ENCODE peak calls at places on chromosomes 1 and 21, in six cellular contexts. B, C, W, P, M and H are unnamed samples.

GRCh38 chr1:221949996-221950395 is 208.1 kb upstream of the DUSP10 start:
- DNase-seq in M (no peak), P (no peak), B (no peak), C (no peak), W (no peak), H (no peak)

GRCh38 chr1:9291914-9292360 is 757 bp upstream of the SPSB1 start:
- DNase-seq in M (peak; percentile 85), B (no peak), W (no peak), C (no peak), P (no peak), H (peak; percentile 75)

GRCh38 chr1:184404727-184405027 is 17.8 kb downstream of the C1orf21 start:
- DNase-seq in P (no peak), B (no peak), M (no peak), W (no peak), C (no peak), H (no peak)

GRCh38 chr1:228011721-228012311 is 5.0 kb downstream of the WNT3A start:
- DNase-seq in P (peak; percentile 55), B (peak; percentile 58), W (no peak), C (peak; percentile 24), M (no peak), H (no peak)

GRCh38 chr21:29520146-29520545 is 221.4 kb downstream of the BACH1 start:
- DNase-seq in M (no peak), W (no peak), P (no peak), B (no peak), C (no peak), H (peak; percentile 61)

GRCh38 chr21:28309596-28309995 is 683.1 kb downstream of the LTN1 start:
- DNase-seq in C (no peak), W (no peak), P (no peak), B (no peak), M (no peak), H (no peak)

GRCh38 chr1:20281801-20282200 is 8.9 kb upstream of the VWA5B1 start:
- DNase-seq in W (no peak), P (no peak), M (no peak), C (no peak), B (no peak), H (peak; percentile 69)

GRCh38 chr1:151175910-151176309 is at the start of gene TMOD4:
- DNase-seq in C (no peak), P (no peak), M (peak; percentile 19), B (no peak), W (no peak), H (peak; percentile 27)

GRCh38 chr1:230005040-230005439 is 62.0 kb upstream of the GALNT2 start:
- DNase-seq in W (no peak), C (no peak), P (no peak), M (no peak), B (no peak), H (no peak)

GRCh38 chr1:8823295-8823664 is 5.8 kb upstream of the RERE start:
- DNase-seq in W (no peak), B (no peak), P (no peak), C (no peak), M (no peak), H (no peak)

GRCh38 chr1:36035154-36035553 is 48.7 kb upstream of the TEKT2 start:
- DNase-seq in W (no peak), M (no peak), P (no peak), C (no peak), B (no peak), H (no peak)

GRCh38 chr1:20255666-20256065 is 35.0 kb upstream of the VWA5B1 start:
- DNase-seq in M (no peak), B (no peak), C (peak; percentile 57), W (no peak), P (no peak), H (peak; percentile 75)

GRCh38 chr21:15309721-15310120 is 244.9 kb upstream of the NRIP1 start:
- DNase-seq in C (no peak), W (no peak), B (peak; percentile 67), M (no peak), P (no peak), H (peak; percentile 59)

GRCh38 chr1:156162430-156163037 is 9.1 kb downstream of the SEMA4A start:
- DNase-seq in B (no peak), M (no peak), W (no peak), C (no peak), P (peak; percentile 79), H (no peak)

GRCh38 chr1:54543729-54544496 is 4.1 kb upstream of the ACOT11 start:
- DNase-seq in B (no peak), M (no peak), C (no peak), P (no peak), W (no peak), H (peak; percentile 87)

GRCh38 chr1:206823725-206824124 is 41.7 kb upstream of the IL20 start:
- DNase-seq in B (no peak), P (no peak), C (no peak), M (no peak), W (no peak), H (peak; percentile 88)

GRCh38 chr1:161378014-161378413 is 10.3 kb upstream of the CFAP126 start:
- DNase-seq in W (no peak), C (no peak), P (no peak), B (no peak), M (no peak), H (no peak)

GRCh38 chr1:161379071-161379470 is 11.4 kb upstream of the CFAP126 start:
- DNase-seq in W (no peak), B (no peak), C (no peak), M (no peak), P (no peak), H (no peak)

GRCh38 chr1:161373442-161373841 is 5.8 kb upstream of the CFAP126 start:
- DNase-seq in C (no peak), W (no peak), M (no peak), P (no peak), B (no peak), H (no peak)

GRCh38 chr1:161374373-161374772 is 6.7 kb upstream of the CFAP126 start:
- DNase-seq in B (no peak), P (no peak), M (peak; percentile 49), C (no peak), W (no peak), H (peak; percentile 41)
- TF ChIP-seq CTCF in B (no peak), P (peak; percentile 12), M (peak; percentile 48), C (peak; percentile 20), W (no peak), H (peak; percentile 22)

GRCh38 chr1:215631040-215631439 is 63.9 kb downstream of the KCTD3 start:
- DNase-seq in P (no peak), M (no peak), B (no peak), C (no peak), W (no peak), H (no peak)
- TF ChIP-seq CTCF in P (no peak), M (no peak), B (no peak), C (no peak), W (no peak), H (no peak)

DNA sequence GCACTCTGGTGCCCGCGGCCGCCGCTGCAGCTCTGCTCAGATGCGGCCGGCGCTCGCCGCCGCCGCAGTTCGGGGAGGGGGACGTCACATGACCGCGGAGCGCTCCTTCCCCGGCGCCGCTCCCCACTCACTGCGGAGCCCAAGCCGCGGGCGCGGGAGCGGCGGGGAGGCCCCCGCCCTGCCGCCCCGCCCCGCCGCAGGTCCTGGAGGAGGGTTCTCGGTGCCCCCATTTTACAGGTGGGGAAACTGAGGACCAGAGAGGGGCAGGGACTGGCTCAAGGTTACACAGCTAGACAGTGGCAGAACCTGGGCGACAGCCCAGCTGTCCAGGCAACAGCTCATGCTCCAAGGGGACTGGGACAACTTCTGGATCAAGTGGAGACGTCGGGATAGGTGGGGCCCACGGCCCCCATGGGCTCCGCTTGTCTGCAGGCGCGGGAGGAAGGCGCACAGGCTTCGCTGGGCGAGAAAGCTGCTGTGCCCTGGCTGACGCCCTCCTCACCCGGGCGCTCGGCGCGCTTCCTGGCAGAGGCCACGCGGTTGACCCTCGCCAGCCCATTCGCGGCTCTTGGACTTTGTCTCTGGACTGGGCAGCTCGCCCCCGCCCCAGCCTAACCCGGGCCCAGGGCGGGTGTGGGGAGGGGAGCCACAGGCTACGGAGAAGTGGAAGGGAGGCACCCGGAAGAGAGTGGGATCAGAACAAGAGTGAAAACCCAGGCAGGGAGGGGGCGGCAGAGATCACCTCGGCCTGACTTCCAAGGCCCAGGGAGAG is at the start of gene RAP1GAP:
- DNase-seq in C (no peak), P (peak; percentile 78), M (peak; percentile 29), B (peak; percentile 64), W (peak; percentile 43), H (no peak)
- TF ChIP-seq CTCF in C (no peak), P (no peak), M (peak; percentile 14), B (no peak), W (no peak), H (peak; percentile 1)

GRCh38 chr21:32278068-32278467 is 781 bp downstream of the MIS18A start:
- DNase-seq in W (no peak), M (peak; percentile 20), B (no peak), C (no peak), P (no peak), H (no peak)

GRCh38 chr21:32279377-32279680 is 480 bp upstream of the MIS18A start:
- DNase-seq in P (no peak), W (no peak), C (no peak), M (no peak), B (no peak), H (no peak)

GRCh38 chr21:32281531-32281930 is 2.7 kb upstream of the MIS18A start:
- DNase-seq in M (no peak), B (no peak), W (no peak), P (no peak), C (no peak), H (no peak)

GRCh38 chr21:32276671-32277070 is 2.2 kb downstream of the MIS18A start:
- DNase-seq in W (no peak), P (no peak), M (no peak), B (no peak), C (no peak), H (no peak)

GRCh38 chr21:32278518-32279376 is at the start of gene MIS18A:
- DNase-seq in P (peak; percentile 97), C (peak; percentile 92), B (peak; percentile 97), M (peak; percentile 97), W (peak; percentile 98), H (peak; percentile 99)
- TF ChIP-seq CTCF in P (no peak), C (no peak), B (no peak), M (no peak), W (no peak), H (no peak)

GRCh38 chr21:36704958-36705678 is 6.2 kb downstream of the SIM2 start:
- DNase-seq in P (no peak), B (no peak), W (peak; percentile 30), C (no peak), M (no peak), H (no peak)

GRCh38 chr21:36706482-36706852 is 7.6 kb downstream of the SIM2 start:
- DNase-seq in C (no peak), W (no peak), P (no peak), M (no peak), B (no peak), H (no peak)

GRCh38 chr21:36706951-36707762 is 8.2 kb downstream of the SIM2 start:
- DNase-seq in W (peak; percentile 62), P (peak; percentile 42), C (peak; percentile 34), M (no peak), B (peak; percentile 23), H (peak; percentile 49)

GRCh38 chr21:36704281-36704957 is 5.5 kb downstream of the SIM2 start:
- DNase-seq in M (no peak), P (no peak), W (no peak), B (no peak), C (no peak), H (no peak)

GRCh38 chr21:36705679-36706481 is 7.0 kb downstream of the SIM2 start:
- DNase-seq in W (peak; percentile 35), M (no peak), B (no peak), P (no peak), C (no peak), H (no peak)
- TF ChIP-seq CTCF in W (peak; percentile 43), M (peak; percentile 22), B (no peak), P (no peak), C (no peak), H (peak; percentile 13)